ENCODE peak calls at places on chromosomes 3 and 15, in four cellular contexts. E, L, N and Y are unnamed samples.

GRCh38 chr15:81075272-81075671 is 58.8 kb upstream of the CFAP161 start:
- DNase-seq in E (no peak), L (no peak), N (no peak), Y (no peak)

GRCh38 chr15:62775932-62776331 is 266.6 kb upstream of the TPM1 start:
- DNase-seq in E (no peak), L (no peak), N (no peak), Y (no peak)

GRCh38 chr3:193851416-193851815 is 258.4 kb downstream of the OPA1 start:
- DNase-seq in E (no peak), L (no peak), N (peak; percentile 28), Y (no peak)

GRCh38 chr15:89416339-89417183 is 79.8 kb downstream of the RHCG start:
- DNase-seq in E (no peak), L (peak; percentile 94), N (peak; percentile 27), Y (no peak)

GRCh38 chr15:96150277-96150676 is 180.2 kb upstream of the NR2F2 start:
- DNase-seq in E (no peak), L (no peak), N (no peak), Y (no peak)

GRCh38 chr3:172856766-172857742 is 106.5 kb downstream of the ECT2 start:
- DNase-seq in E (peak; percentile 63), L (no peak), N (peak; percentile 78), Y (no peak)

GRCh38 chr3:172152869-172153268 is 113.5 kb downstream of the FNDC3B start:
- DNase-seq in E (peak; percentile 78), L (no peak), N (peak; percentile 84), Y (no peak)

GRCh38 chr15:69126054-69126469 is 34.4 kb upstream of the GLCE start:
- DNase-seq in E (no peak), L (no peak), N (peak; percentile 45), Y (no peak)

GRCh38 chr15:37425541-37425940 is 325.2 kb upstream of the MEIS2 start:
- DNase-seq in E (no peak), L (no peak), N (peak; percentile 57), Y (no peak)

GRCh38 chr3:113468536-113468935 is 27.2 kb upstream of the CFAP44 start:
- DNase-seq in E (no peak), L (no peak), N (no peak), Y (no peak)

GRCh38 chr15:101647251-101647650 is 4.9 kb downstream of the TM2D3 start:
- DNase-seq in E (no peak), L (peak; percentile 41), N (no peak), Y (no peak)

GRCh38 chr3:14042680-14043079 is 82.0 kb downstream of the CHCHD4 start:
- DNase-seq in E (no peak), L (no peak), N (peak; percentile 43), Y (no peak)

GRCh38 chr3:45546636-45547201 is 47.8 kb upstream of the LIMD1 start:
- DNase-seq in E (no peak), L (no peak), N (no peak), Y (no peak)

GRCh38 chr3:177294221-177294620 is 96.9 kb upstream of the TBL1XR1 start:
- DNase-seq in E (peak; percentile 68), L (no peak), N (peak; percentile 92), Y (no peak)

GRCh38 chr3:181739628-181740027 is 27.9 kb downstream of the SOX2 start:
- DNase-seq in E (no peak), L (no peak), N (no peak), Y (no peak)

GRCh38 chr15:72154316-72154715 is 36.1 kb downstream of the SENP8 start:
- DNase-seq in E (no peak), L (no peak), N (no peak), Y (no peak)

GRCh38 chr3:139134678-139135372 is 90.1 kb upstream of the PRR23C start:
- DNase-seq in E (no peak), L (no peak), N (no peak), Y (no peak)

GRCh38 chr15:78131295-78132021 is at the start of gene CIB2:
- DNase-seq in E (no peak), L (peak; percentile 92), N (peak; percentile 63), Y (no peak)

GRCh38 chr3:186979837-186980236 is 49.5 kb downstream of the ST6GAL1 start:
- DNase-seq in E (no peak), L (no peak), N (peak; percentile 15), Y (no peak)

GRCh38 chr15:49644364-49644794 is 23.5 kb downstream of the DTWD1 start:
- DNase-seq in E (no peak), L (no peak), N (peak; percentile 38), Y (no peak)

GRCh38 chr15:60009124-60009523 is 5.0 kb downstream of the FOXB1 start:
- DNase-seq in E (no peak), L (no peak), N (no peak), Y (no peak)

GRCh38 chr15:96325579-96326331 is 4.7 kb upstream of the NR2F2 start:
- DNase-seq in E (no peak), L (no peak), N (peak; percentile 81), Y (no peak)

GRCh38 chr3:169627073-169627472 is 36.4 kb downstream of the MECOM start:
- DNase-seq in E (no peak), L (no peak), N (no peak), Y (no peak)

GRCh38 chr3:51100543-51100851 is 284.6 kb upstream of the MANF start:
- DNase-seq in E (no peak), L (no peak), N (no peak), Y (no peak)

GRCh38 chr3:175258763-175259162 is 399.6 kb downstream of the NAALADL2 start:
- DNase-seq in E (no peak), L (no peak), N (peak; percentile 89), Y (no peak)

GRCh38 chr15:75195122-75195765 is 6.4 kb upstream of the C15orf39 start:
- DNase-seq in E (no peak), L (no peak), N (peak; percentile 32), Y (no peak)
- H3K4me3 ChIP-seq in E (no peak overlapping the region), L (no peak overlapping the region), N (no peak overlapping the region), Y (peak overlapping the region; percentile 5)

GRCh38 chr15:98315951-98316350 is 332.4 kb upstream of the IGF1R start:
- DNase-seq in E (no peak), L (no peak), N (no peak), Y (no peak)

GRCh38 chr15:98312913-98313312 is 335.4 kb upstream of the IGF1R start:
- DNase-seq in E (no peak), L (no peak), N (no peak), Y (no peak)

GRCh38 chr15:98308117-98308516 is 340.2 kb upstream of the IGF1R start:
- DNase-seq in E (no peak), L (no peak), N (no peak), Y (no peak)

GRCh38 chr15:98311566-98312188 is 336.7 kb upstream of the IGF1R start:
- DNase-seq in E (peak; percentile 93), L (peak; percentile 80), N (peak; percentile 42), Y (peak; percentile 75)
- TF ChIP-seq CTCF in E (peak; percentile 86), L (peak; percentile 93), N (peak; percentile 89), Y (peak; percentile 80)

DNA sequence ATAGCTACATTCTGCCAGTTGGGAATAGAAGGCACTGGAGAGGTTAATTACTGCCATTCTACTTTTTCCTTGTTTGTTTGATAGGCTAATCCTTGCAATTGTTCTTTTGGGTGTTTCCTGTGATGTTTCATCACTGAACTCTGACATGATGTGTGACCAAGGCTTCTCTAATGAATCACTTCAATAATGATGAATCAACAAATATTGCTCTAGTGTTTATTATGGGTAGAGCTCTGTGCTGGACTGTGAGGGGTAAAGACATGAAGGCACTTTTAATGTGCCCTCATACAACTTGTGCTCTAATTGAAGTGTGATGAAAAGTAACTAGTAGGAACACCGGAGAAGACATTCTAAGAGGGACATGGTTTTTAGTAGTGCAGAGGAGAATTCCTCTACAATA is 233.6 kb downstream of the WDR72 start:
- DNase-seq in E (no peak), L (no peak), N (no peak), Y (no peak)
- H3K4me1 ChIP-seq in E (no peaks in the 10 kb centered on the region), L (peaks cover 20% of the 10 kb centered on the region), N (no peaks in the 10 kb centered on the region), Y (no peaks in the 10 kb centered on the region)

DNA sequence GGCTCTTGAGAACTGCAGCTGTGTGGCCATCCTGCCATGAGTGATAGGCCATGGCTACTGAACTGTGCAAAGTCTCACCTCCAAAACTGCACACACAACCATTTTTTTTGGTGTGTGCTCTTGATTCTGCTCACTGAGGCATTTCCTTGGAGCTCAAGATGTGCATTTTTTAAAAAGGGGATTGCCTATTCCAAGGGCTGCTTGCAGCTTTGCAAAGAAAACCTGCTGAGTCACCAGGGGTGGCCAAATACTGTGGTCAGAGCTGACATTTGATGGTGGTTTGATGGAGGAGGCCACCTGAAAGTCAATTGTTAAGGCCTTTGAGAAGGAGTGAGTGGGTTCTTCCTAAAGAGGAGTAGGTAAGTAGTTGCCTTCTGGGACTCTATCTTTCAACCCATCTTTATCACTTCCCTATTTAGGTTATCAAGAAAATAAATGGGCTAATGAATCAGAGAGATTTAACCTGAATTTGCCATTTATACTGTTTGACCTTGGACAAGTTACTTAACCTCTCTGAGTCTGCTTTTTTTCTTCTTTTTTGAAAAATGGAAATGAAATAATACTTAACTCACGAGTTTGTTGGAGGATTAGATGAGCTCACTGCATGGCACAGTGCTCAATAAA is 87.9 kb downstream of the CHST2 start:
- DNase-seq in E (no peak), L (no peak), N (peak; percentile 91), Y (no peak)
- H3K4me3 ChIP-seq in E (no peak overlapping the region), L (no peak overlapping the region), N (no peak overlapping the region), Y (no peak overlapping the region)

GRCh38 chr3:166324401-166324800 is 487.2 kb upstream of the BCHE start:
- DNase-seq in E (no peak), L (no peak), N (no peak), Y (no peak)
- TF ChIP-seq CTCF in E (no peak), L (no peak), N (no peak), Y (no peak)

GRCh38 chr3:143301031-143301430 is 181.5 kb downstream of the CHST2 start:
- DNase-seq in E (no peak), L (no peak), N (no peak), Y (no peak)

GRCh38 chr3:143298886-143299535 is 179.4 kb downstream of the CHST2 start:
- DNase-seq in E (no peak), L (no peak), N (no peak), Y (no peak)

GRCh38 chr3:143298380-143298779 is 178.8 kb downstream of the CHST2 start:
- DNase-seq in E (no peak), L (no peak), N (no peak), Y (no peak)

GRCh38 chr3:143302638-143303171 is 183.1 kb downstream of the CHST2 start:
- DNase-seq in E (peak; percentile 77), L (no peak), N (peak; percentile 79), Y (peak; percentile 39)

DNA sequence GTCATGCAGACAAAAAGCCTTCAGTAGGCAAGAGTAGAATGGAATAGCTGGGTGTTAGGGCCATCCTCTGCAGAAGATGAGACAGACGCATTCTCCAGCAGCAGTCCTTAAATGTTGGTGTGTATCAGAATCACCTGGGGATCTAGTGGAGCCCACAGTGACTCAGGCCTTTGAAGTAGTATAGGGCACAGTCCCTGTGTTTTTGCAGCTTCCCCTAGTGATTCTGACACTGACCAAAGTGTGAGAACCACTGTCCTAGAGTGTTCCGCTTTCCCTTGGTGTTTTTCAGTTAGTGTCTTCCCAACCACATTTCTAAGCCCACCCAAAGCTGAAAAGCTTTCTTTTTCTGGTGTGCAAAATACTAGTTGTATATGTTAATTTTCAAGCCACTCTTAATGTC is 181.9 kb downstream of the CHST2 start:
- DNase-seq in E (no peak), L (no peak), N (no peak), Y (no peak)
- H3K4me1 ChIP-seq in E (no peaks in the 10 kb centered on the region), L (peaks cover 6% of the 10 kb centered on the region), N (peaks cover 7% of the 10 kb centered on the region), Y (no peaks in the 10 kb centered on the region)